ENCODE peak calls at places on chromosomes 2 and 18, in four cellular contexts. C is SK-N-SH, U is GM12878, Y is K562. L is an unnamed sample.

GRCh38 chr2:27171351-27171848 is 22.6 kb downstream of the TCF23 start:
- DNase-seq in C (no peak), Y (no peak), U (no peak), L (peak; percentile 93)

GRCh38 chr2:207333599-207334308 is 168.0 kb upstream of the KLF7 start:
- DNase-seq in C (no peak), U (no peak), Y (no peak), L (no peak)

GRCh38 chr18:77702686-77703085 is 453.0 kb downstream of the GALR1 start:
- DNase-seq in U (no peak), C (peak; percentile 3), Y (no peak), L (peak; percentile 10)

GRCh38 chr2:128312411-128312810 is 6.3 kb downstream of the HS6ST1 start:
- DNase-seq in Y (no peak), U (no peak), C (peak; percentile 4), L (no peak)

GRCh38 chr2:226720948-226721347 is 78.7 kb downstream of the IRS1 start:
- DNase-seq in U (no peak), Y (no peak), C (peak; percentile 39), L (no peak)

GRCh38 chr18:7360606-7361170 is 129.8 kb downstream of the LRRC30 start:
- DNase-seq in U (no peak), Y (no peak), C (no peak), L (no peak)

GRCh38 chr2:149365826-149366583 is 35.6 kb downstream of the LYPD6 start:
- DNase-seq in U (no peak), C (peak; percentile 17), Y (no peak), L (peak; percentile 29)

GRCh38 chr2:191486584-191487320 is 191.2 kb upstream of the NABP1 start:
- DNase-seq in C (no peak), Y (no peak), U (no peak), L (no peak)

GRCh38 chr2:163345795-163346573 is 389.8 kb downstream of the FIGN start:
- DNase-seq in C (peak; percentile 49), U (peak; percentile 25), Y (peak; percentile 10), L (peak; percentile 59)

GRCh38 chr2:15935675-15936074 is 4.7 kb upstream of the MYCN start:
- DNase-seq in Y (no peak), U (no peak), C (no peak), L (no peak)
- TF ChIP-seq NFIC in Y (no peak), U (no peak), C (no peak), L (no peak)

DNA sequence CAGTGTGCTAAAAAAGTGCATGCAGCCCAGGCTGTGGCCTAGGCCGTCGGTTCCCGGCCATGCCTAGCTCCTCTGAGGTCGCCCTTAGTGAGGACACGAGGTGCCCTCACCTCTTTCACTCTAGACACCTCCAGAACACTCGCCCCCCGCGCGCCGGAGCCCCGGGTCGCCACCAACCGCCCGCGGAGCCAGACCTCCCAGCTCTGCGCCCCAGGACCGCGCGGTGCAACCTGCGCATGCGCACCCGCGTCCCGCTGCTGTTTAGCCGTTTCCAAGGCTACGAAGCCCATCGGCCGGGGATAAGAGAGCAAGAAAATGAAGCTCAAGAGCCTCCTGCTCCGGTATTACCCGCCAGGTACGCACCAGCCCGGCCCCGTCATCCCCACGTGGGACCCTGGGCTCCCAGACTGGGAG is at the start of gene DAW1:
- DNase-seq in Y (peak; percentile 17), U (no peak), C (peak; percentile 88), L (peak; percentile 21)
- TF ChIP-seq NFIC in Y (no peak), U (no peak), C (no peak), L (no peak)

GRCh38 chr2:56185101-56185581 is 1.4 kb downstream of the CCDC85A start:
- DNase-seq in C (peak; percentile 34), U (no peak), Y (no peak), L (no peak)

GRCh38 chr2:56183643-56184499 is at the start of gene CCDC85A:
- DNase-seq in U (no peak), C (peak; percentile 87), Y (peak; percentile 90), L (peak; percentile 46)

GRCh38 chr2:56182420-56182819 is 1.4 kb upstream of the CCDC85A start:
- DNase-seq in C (no peak), Y (no peak), U (no peak), L (no peak)

GRCh38 chr2:56184500-56184996 is 758 bp downstream of the CCDC85A start:
- DNase-seq in Y (peak; percentile 25), C (no peak), U (no peak), L (no peak)

DNA sequence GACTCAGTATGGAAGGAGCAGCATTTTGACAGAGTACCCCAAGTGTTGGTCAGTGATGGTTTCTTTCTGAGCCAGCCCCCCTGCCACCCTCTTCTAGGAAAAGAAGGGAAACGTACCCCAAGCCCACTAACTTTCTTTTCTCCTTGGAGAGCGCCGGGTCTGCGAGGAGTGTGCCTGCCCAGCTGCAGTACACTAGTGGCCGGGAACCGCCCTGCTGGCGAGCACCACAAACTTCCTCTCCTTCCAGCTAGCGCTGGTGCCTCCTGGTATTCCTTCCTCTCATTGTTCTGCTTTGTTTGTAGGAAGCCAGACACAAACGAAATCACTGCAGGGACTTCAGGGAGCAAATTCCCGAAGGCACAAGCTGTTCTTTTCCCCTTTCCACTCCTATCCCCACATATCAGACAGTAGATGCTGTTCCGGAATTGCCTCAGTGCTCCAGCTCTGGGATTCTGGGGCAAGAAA is 1.8 kb downstream of the CCDC85A start:
- DNase-seq in Y (no peak), U (no peak), C (no peak), L (no peak)
- TF ChIP-seq NFIC in Y (no peak), U (no peak), C (no peak), L (no peak)

GRCh38 chr2:196801986-196802385 is 2.5 kb upstream of the GTF3C3 start:
- DNase-seq in U (no peak), C (no peak), Y (no peak), L (no peak)

GRCh38 chr2:196804381-196804780 is 4.8 kb downstream of the C2orf66 start:
- DNase-seq in Y (no peak), U (no peak), C (no peak), L (no peak)

GRCh38 chr2:196801578-196801977 is 2.1 kb upstream of the GTF3C3 start:
- DNase-seq in U (no peak), C (no peak), Y (no peak), L (no peak)

GRCh38 chr2:196798980-196799379 is 503 bp downstream of the GTF3C3 start:
- DNase-seq in U (no peak), Y (no peak), C (peak; percentile 12), L (peak; percentile 23)
- TF ChIP-seq NFIC in U (no peak), Y (no peak), C (no peak), L (no peak)

GRCh38 chr2:241940329-241940728 is 70.8 kb downstream of the RTP5 start:
- DNase-seq in Y (peak; percentile 43), U (no peak), C (no peak), L (peak; percentile 31)
- TF ChIP-seq NFIC in Y (no peak), U (no peak), C (no peak), L (no peak)

DNA sequence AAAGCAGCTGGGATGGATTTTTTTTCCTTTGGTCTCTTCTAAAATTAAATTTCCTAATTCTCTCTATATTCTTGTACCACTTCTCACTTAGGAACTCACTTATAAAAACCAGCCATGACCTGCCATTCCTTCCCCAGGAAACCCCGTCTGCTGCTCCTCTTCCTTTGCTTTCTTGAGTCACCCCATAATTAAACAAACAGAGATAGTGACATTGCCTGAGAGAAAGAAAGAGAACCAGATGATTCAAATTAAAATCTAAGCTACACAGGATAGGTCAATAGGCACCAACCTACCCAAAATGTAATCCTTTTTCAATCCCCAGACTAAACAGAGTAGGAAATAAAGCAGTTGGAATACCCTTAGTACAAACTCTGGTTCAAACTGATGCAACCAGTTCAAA is 9.7 kb downstream of the STK39 start:
- DNase-seq in U (no peak), C (no peak), Y (no peak), L (no peak)
- TF ChIP-seq NFIC in U (no peak), C (no peak), Y (no peak), L (no peak)

GRCh38 chr2:218798767-218799504 is 17.0 kb downstream of the CYP27A1 start:
- DNase-seq in U (no peak), C (no peak), Y (no peak), L (no peak)

GRCh38 chr2:218805627-218806026 is 23.7 kb downstream of the CYP27A1 start:
- DNase-seq in Y (no peak), C (no peak), U (peak; percentile 27), L (peak; percentile 74)

GRCh38 chr2:218804817-218805216 is 22.9 kb downstream of the CYP27A1 start:
- DNase-seq in U (no peak), C (no peak), Y (no peak), L (no peak)

GRCh38 chr2:218799990-218800389 is 18.0 kb downstream of the CYP27A1 start:
- DNase-seq in Y (no peak), C (no peak), U (no peak), L (no peak)

GRCh38 chr2:218802595-218802994 is 20.6 kb downstream of the CYP27A1 start:
- DNase-seq in Y (no peak), C (no peak), U (peak; percentile 7), L (no peak)
- TF ChIP-seq NFIC in Y (no peak), C (no peak), U (no peak), L (no peak)

GRCh38 chr2:230921806-230922595 is 3.0 kb downstream of the GPR55 start:
- DNase-seq in C (no peak), Y (no peak), U (no peak), L (no peak)
- TF ChIP-seq NFIC in C (no peak), Y (no peak), U (no peak), L (no peak)